ENCODE peak calls at places on chromosomes 11 and 22, in five cellular contexts. W is SHP77; Q is lower lobe of right lung; K is activated T-cell treated with anti-CD3 and anti-CD28 coated beads, Interleukin-2, amount 50 U/mL, for 48 hours; F is NCI-H2171 treated with DMSO at 0.1 percent for 48 hours. S is an unnamed sample.
A peak's percentile ranks its signal among the peaks of the same experiment; 100 is the strongest.

GRCh38 chr11:67663515-67664212 is 10.8 kb downstream of the ALDH3B2 start:
- DNase-seq in W (no peak), Q (no peak), K (no peak), F (no peak), S (no peak)

GRCh38 chr11:132632641-132633124 is 899.6 kb downstream of the OPCML start:
- DNase-seq in W (no peak), Q (no peak), K (no peak), F (no peak), S (no peak)

GRCh38 chr11:127059286-127060200 is 59.0 kb upstream of the KIRREL3 start:
- DNase-seq in W (no peak), Q (no peak), K (no peak), F (no peak), S (no peak)

GRCh38 chr11:21810650-21811049 is 382.2 kb upstream of the ANO5 start:
- DNase-seq in W (peak; percentile 7), Q (no peak), K (no peak), F (peak; percentile 13), S (no peak)

GRCh38 chr11:119092880-119093665 is 8.4 kb downstream of the HMBS start:
- DNase-seq in W (no peak), Q (no peak), K (peak; percentile 35), F (no peak), S (no peak)

GRCh38 chr11:116386118-116386699 is 386.6 kb downstream of the BUD13 start:
- DNase-seq in W (no peak), Q (no peak), K (no peak), F (no peak), S (no peak)

GRCh38 chr11:42960521-42961088 is 351.2 kb upstream of the API5 start:
- DNase-seq in W (no peak), Q (no peak), K (no peak), F (peak; percentile 7), S (no peak)

GRCh38 chr11:80293293-80293692 is 852.5 kb upstream of the TENM4 start:
- DNase-seq in W (no peak), Q (no peak), K (no peak), F (no peak), S (no peak)

GRCh38 chr11:33315822-33316221 is 58.6 kb downstream of the HIPK3 start:
- DNase-seq in W (no peak), Q (no peak), K (no peak), F (no peak), S (no peak)

GRCh38 chr11:75402002-75402773 is 2.9 kb downstream of the RPS3 start:
- DNase-seq in W (no peak), Q (no peak), K (no peak), F (no peak), S (no peak)

GRCh38 chr11:87260811-87261210 is 223.1 kb downstream of the TMEM135 start:
- DNase-seq in W (no peak), Q (no peak), K (no peak), F (no peak), S (no peak)

GRCh38 chr22:23110190-23110921 is 31.4 kb downstream of the RSPH14 start:
- DNase-seq in W (peak; percentile 90), Q (no peak), K (no peak), F (peak; percentile 52), S (peak; percentile 52)

GRCh38 chr11:75275581-75275980 is 35.0 kb downstream of the TPBGL start:
- DNase-seq in W (no peak), Q (peak; percentile 76), K (peak; percentile 58), F (peak; percentile 74), S (peak; percentile 66)

GRCh38 chr11:126969865-126970479 is 30.6 kb downstream of the KIRREL3 start:
- DNase-seq in W (no peak), Q (no peak), K (no peak), F (no peak), S (peak; percentile 25)

GRCh38 chr11:10654211-10655150 is 39.1 kb downstream of the IRAG1 start:
- DNase-seq in W (no peak), Q (no peak), K (peak; percentile 34), F (no peak), S (peak; percentile 74)

GRCh38 chr11:96744697-96745096 is 354.9 kb downstream of the JRKL start:
- DNase-seq in W (no peak), Q (no peak), K (no peak), F (no peak), S (no peak)

GRCh38 chr22:22818861-22819855 is 68.5 kb upstream of the IGLL5 start:
- DNase-seq in W (no peak), Q (no peak), K (no peak), F (no peak), S (no peak)

GRCh38 chr11:119065369-119065768 is 2.2 kb upstream of the VPS11 start:
- DNase-seq in W (peak; percentile 13), Q (no peak), K (peak; percentile 57), F (no peak), S (peak; percentile 78)

GRCh38 chr22:29139965-29140782 is 65.5 kb upstream of the EMID1 start:
- DNase-seq in W (no peak), Q (no peak), K (no peak), F (no peak), S (no peak)

GRCh38 chr11:107549253-107549953 is 16.1 kb downstream of the ALKBH8 start:
- DNase-seq in W (peak; percentile 24), Q (no peak), K (peak; percentile 33), F (peak; percentile 1), S (peak; percentile 72)

GRCh38 chr11:64102005-64102738 is 63.7 kb downstream of the MACROD1 start:
- DNase-seq in W (no peak), Q (no peak), K (no peak), F (peak; percentile 89), S (no peak)

GRCh38 chr11:102494216-102494615 is 36.3 kb downstream of the MMP7 start:
- DNase-seq in W (no peak), Q (no peak), K (no peak), F (no peak), S (no peak)

GRCh38 chr22:39800790-39801540 is 92.6 kb downstream of the ENTHD1 start:
- DNase-seq in W (no peak), Q (no peak), K (no peak), F (peak; percentile 89), S (no peak)

GRCh38 chr11:34621876-34622275 is 983 bp downstream of the EHF start:
- DNase-seq in W (no peak), Q (no peak), K (no peak), F (no peak), S (no peak)

GRCh38 chr22:41347066-41347859 is 34.5 kb upstream of the TEF start:
- DNase-seq in W (no peak), Q (no peak), K (no peak), F (no peak), S (no peak)

GRCh38 chr22:34414467-34415440 is 494.5 kb upstream of the LARGE1 start:
- DNase-seq in W (peak; percentile 57), Q (no peak), K (peak; percentile 24), F (peak; percentile 5), S (peak; percentile 85)

GRCh38 chr11:103682318-103683184 is 353.9 kb upstream of the DDI1 start:
- DNase-seq in W (peak; percentile 78), Q (no peak), K (peak; percentile 40), F (peak; percentile 21), S (peak; percentile 91)

GRCh38 chr11:109320595-109320994 is 101.4 kb upstream of the C11orf87 start:
- DNase-seq in W (no peak), Q (no peak), K (no peak), F (no peak), S (no peak)

GRCh38 chr22:46897246-46897623 is 134.8 kb downstream of the TBC1D22A start:
- DNase-seq in W (no peak), Q (no peak), K (no peak), F (no peak), S (peak; percentile 45)

GRCh38 chr11:78801161-78801884 is 226.7 kb upstream of the NARS2 start:
- DNase-seq in W (peak; percentile 33), Q (no peak), K (no peak), F (no peak), S (no peak)

GRCh38 chr11:336666-337002 is 16.0 kb upstream of the IFITM3 start:
- DNase-seq in W (no peak), Q (no peak), K (no peak), F (no peak), S (no peak)

S was measured in NAMALWA.